ENCODE peak calls at places on chromosomes 4 and X, in four cellular contexts. D is tibial artery, J is stomach, F is lung. E is an unnamed sample.
A peak's percentile ranks its signal among the peaks of the same experiment; 100 is the strongest.

GRCh38 chrX:41090568-41091238 is 5.5 kb downstream of the USP9X start:
- DNase-seq in F (no peak), J (no peak), D (no peak), E (no peak)

GRCh38 chrX:10617964-10618342 is 2.4 kb downstream of the MID1 start:
- DNase-seq in J (peak; percentile 26), D (no peak), F (peak; percentile 56), E (no peak)

GRCh38 chr4:89247951-89248350 is 59.6 kb downstream of the GPRIN3 start:
- DNase-seq in F (no peak), J (no peak), D (no peak), E (no peak)

GRCh38 chr4:72997409-72997808 is 72.1 kb downstream of the COX18 start:
- DNase-seq in F (peak; percentile 51), J (no peak), D (no peak), E (no peak)

GRCh38 chr4:150173420-150173819 is 95.2 kb downstream of the DCLK2 start:
- DNase-seq in D (no peak), F (no peak), J (no peak), E (no peak)

GRCh38 chr4:181137351-181137750 is 1105.9 kb upstream of the TENM3 start:
- DNase-seq in F (no peak), J (no peak), D (no peak), E (no peak)

GRCh38 chrX:22389544-22390243 is 117.0 kb downstream of the CBLL2 start:
- DNase-seq in F (no peak), J (no peak), D (no peak), E (no peak)

GRCh38 chrX:110384490-110384889 is 25.8 kb downstream of the RTL9 start:
- DNase-seq in D (no peak), F (no peak), J (no peak), E (no peak)

GRCh38 chr4:186416451-186417060 is 138.8 kb downstream of the MTNR1A start:
- DNase-seq in J (no peak), F (no peak), D (no peak), E (no peak)

GRCh38 chr4:2928242-2929155 is 34.7 kb downstream of the NOP14 start:
- DNase-seq in F (no peak), J (peak; percentile 21), D (peak; percentile 53), E (no peak)

GRCh38 chr4:2927696-2928075 is 35.5 kb downstream of the NOP14 start:
- DNase-seq in D (peak; percentile 20), J (no peak), F (no peak), E (no peak)

GRCh38 chr4:2930821-2931764 is 32.1 kb downstream of the NOP14 start:
- DNase-seq in F (peak; percentile 84), J (peak; percentile 86), D (peak; percentile 72), E (no peak)

GRCh38 chr4:2930135-2930805 is 32.9 kb downstream of the NOP14 start:
- DNase-seq in D (peak; percentile 63), J (peak; percentile 50), F (no peak), E (no peak)

GRCh38 chr4:2929469-2929868 is 33.7 kb downstream of the NOP14 start:
- DNase-seq in J (peak; percentile 24), F (no peak), D (peak; percentile 51), E (no peak)
- H3K36me3 ChIP-seq in J (peaks cover 55% of the 10 kb centered on the region), F (peaks cover 10% of the 10 kb centered on the region), D (peaks cover 64% of the 10 kb centered on the region), E (peaks cover 26% of the 10 kb centered on the region)

GRCh38 chr4:24666816-24667477 is 82.6 kb upstream of the DHX15 start:
- DNase-seq in F (no peak), D (no peak), J (no peak), E (no peak)
- H3K27ac ChIP-seq in F (no peak overlapping the region), D (no peak overlapping the region), J (no peak overlapping the region), E (no peak overlapping the region)

GRCh38 chrX:145502670-145503069 is 255.4 kb downstream of the SPANXN1 start:
- DNase-seq in D (no peak), F (no peak), J (no peak), E (no peak)
- H3K9me3 ChIP-seq in D (no peaks in the 10 kb centered on the region), F (peaks cover 2% of the 10 kb centered on the region), J (no peaks in the 10 kb centered on the region), E (no peaks in the 10 kb centered on the region)

GRCh38 chr4:15385515-15385914 is 42.3 kb upstream of the C1QTNF7 start:
- DNase-seq in D (no peak), F (no peak), J (no peak), E (no peak)

GRCh38 chr4:15382669-15383273 is 45.1 kb upstream of the C1QTNF7 start:
- DNase-seq in D (no peak), J (no peak), F (peak; percentile 35), E (no peak)

GRCh38 chr4:15381806-15382338 is 46.0 kb upstream of the C1QTNF7 start:
- DNase-seq in J (no peak), F (no peak), D (no peak), E (no peak)

GRCh38 chr4:15385928-15386327 is 41.9 kb upstream of the C1QTNF7 start:
- DNase-seq in D (peak; percentile 89), F (no peak), J (no peak), E (no peak)
- H3K36me3 ChIP-seq in D (no peaks in the 10 kb centered on the region), F (no peaks in the 10 kb centered on the region), J (no peaks in the 10 kb centered on the region), E (no peaks in the 10 kb centered on the region)

DNA sequence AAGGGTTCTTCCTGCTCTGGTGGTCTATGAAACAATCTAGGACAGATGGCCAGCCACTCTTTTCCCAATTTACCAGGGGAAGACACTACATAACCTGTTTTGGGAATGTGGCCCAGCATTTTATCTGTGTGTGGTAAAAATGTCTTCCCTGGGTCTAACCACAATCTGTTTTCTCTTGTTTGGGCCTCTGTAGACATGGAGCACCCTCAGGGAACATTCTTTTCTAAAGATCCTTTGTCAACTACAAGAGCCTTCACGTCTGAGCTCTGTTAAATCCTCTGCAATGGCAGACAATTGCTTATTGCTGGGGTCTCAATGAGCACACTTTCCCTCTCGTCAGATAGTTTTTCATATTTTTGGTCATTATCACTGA is 35.5 kb downstream of the PLAC1 start:
- DNase-seq in J (no peak), D (no peak), F (no peak), E (no peak)
- H3K27ac ChIP-seq in J (no peak overlapping the region), D (no peak overlapping the region), F (no peak overlapping the region), E (no peak overlapping the region)

DNA sequence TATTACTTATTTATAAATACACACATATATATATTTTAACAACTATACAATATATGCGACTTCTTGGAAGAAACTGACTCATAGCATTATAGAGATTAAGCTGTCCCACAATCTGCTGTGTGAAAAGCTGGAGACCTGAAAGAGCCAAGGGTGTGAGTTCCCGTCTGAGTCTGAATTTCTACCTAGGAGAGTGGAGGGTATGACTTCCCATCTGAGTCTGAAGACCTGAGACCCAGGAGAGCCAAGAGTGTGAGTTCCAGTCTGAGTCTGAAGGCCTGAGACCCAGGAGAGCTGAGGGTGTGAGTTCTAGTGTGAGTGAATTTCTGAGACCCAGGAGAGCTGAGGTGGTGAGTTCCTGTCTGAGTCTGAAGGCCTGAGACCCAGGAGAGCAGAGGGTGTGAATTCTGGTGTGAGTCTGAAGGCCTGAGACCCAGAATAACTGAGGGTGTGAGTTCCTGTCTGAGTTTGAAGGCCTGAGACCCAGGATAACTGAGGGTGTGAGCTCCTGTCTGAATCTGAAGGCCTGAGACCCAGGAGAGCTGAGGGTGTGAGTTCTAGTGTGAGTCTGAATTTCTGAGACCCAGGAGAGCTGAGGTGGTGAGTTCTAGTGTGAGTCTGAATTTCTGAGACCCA is 8.9 kb upstream of the P2RY8 start:
- DNase-seq in F (no peak), D (no peak), J (no peak), E (no peak)
- H3K9me3 ChIP-seq in F (peaks cover 6% of the 10 kb centered on the region), D (no peaks in the 10 kb centered on the region), J (no peaks in the 10 kb centered on the region), E (no peaks in the 10 kb centered on the region)

DNA sequence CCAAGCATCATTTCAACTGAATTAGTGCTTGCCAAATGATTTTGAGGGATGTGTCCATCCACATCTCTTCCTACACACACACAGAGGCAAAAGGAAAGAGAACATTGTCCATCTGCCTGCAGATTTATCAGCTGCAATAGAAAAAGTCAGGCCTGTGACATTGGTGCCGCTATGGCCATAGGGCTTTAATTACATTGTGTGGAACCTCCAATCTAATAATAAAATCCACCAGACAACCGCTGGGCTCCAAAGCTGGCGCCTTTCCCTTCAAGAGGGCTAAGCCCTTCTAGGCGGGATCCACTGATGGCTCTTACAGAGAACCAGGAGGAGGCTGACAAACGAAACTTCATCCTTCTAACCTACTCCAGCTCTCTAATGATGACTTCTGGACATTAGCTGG is 60.6 kb downstream of the PHOX2B start:
- DNase-seq in F (no peak), J (no peak), D (no peak), E (no peak)
- H3K36me3 ChIP-seq in F (peaks cover 59% of the 10 kb centered on the region), J (no peaks in the 10 kb centered on the region), D (peaks cover 87% of the 10 kb centered on the region), E (no peaks in the 10 kb centered on the region)

E was measured in CD8-positive, alpha-beta T cell.